ENCODE peak calls at places on chromosomes 11 and 22, in nine cellular contexts. Q is Panc1; R is left ventricle myocardium inferior; A is adrenal gland; L is mesenchymal stem cell; M is lower lobe of right lung; B is CD4-positive, CD25-positive, alpha-beta regulatory T cell; K is fibroblast of lung; E is heart left ventricle. S is an unnamed sample.

GRCh38 chr22:18996376-18996900 is 60.3 kb upstream of the PRODH start:
- DNase-seq in Q (no peak), R (no peak), A (peak; percentile 14), L (no peak), M (no peak), B (no peak), K (no peak), E (no peak), S (no peak)

GRCh38 chr11:118002541-118003019 is 16.4 kb downstream of the IL10RA start:
- DNase-seq in Q (no peak), R (peak; percentile 72), A (no peak), L (peak; percentile 87), M (peak; percentile 49), B (peak; percentile 84), K (peak; percentile 22), E (peak; percentile 83), S (peak; percentile 91)

GRCh38 chr11:128837627-128838026 is 29.5 kb downstream of the KCNJ1 start:
- DNase-seq in Q (no peak), R (no peak), A (peak; percentile 60), L (no peak), M (no peak), B (peak; percentile 50), K (no peak), E (no peak), S (no peak)

GRCh38 chr11:86537541-86538222 is 134.7 kb downstream of the ME3 start:
- DNase-seq in Q (no peak), R (no peak), A (no peak), L (no peak), M (no peak), B (no peak), K (peak; percentile 14), E (no peak), S (no peak)

GRCh38 chr11:73034777-73035176 is 107.3 kb downstream of the FCHSD2 start:
- DNase-seq in Q (no peak), R (no peak), A (no peak), L (no peak), M (no peak), B (peak; percentile 54), K (no peak), E (no peak), S (no peak)

GRCh38 chr11:66676931-66677598 is 622 bp downstream of the RBM4B start:
- DNase-seq in Q (no peak), R (no peak), A (no peak), L (peak; percentile 38), M (no peak), B (no peak), K (no peak), E (no peak), S (peak; percentile 50)

GRCh38 chr11:128548655-128549255 is 38.6 kb downstream of the ETS1 start:
- DNase-seq in Q (no peak), R (peak; percentile 78), A (peak; percentile 77), L (peak; percentile 76), M (peak; percentile 70), B (peak; percentile 51), K (peak; percentile 80), E (peak; percentile 81), S (peak; percentile 90)

GRCh38 chr11:32304521-32304920 is 130.8 kb downstream of the WT1 start:
- DNase-seq in Q (no peak), R (no peak), A (no peak), L (no peak), M (no peak), B (no peak), K (no peak), E (no peak), S (no peak)

GRCh38 chr11:68832476-68833176 is 9.1 kb downstream of the CPT1A start:
- DNase-seq in Q (no peak), R (no peak), A (peak; percentile 82), L (no peak), M (no peak), B (no peak), K (no peak), E (no peak), S (no peak)

GRCh38 chr22:19086944-19087343 is 35.3 kb downstream of the DGCR2 start:
- DNase-seq in Q (no peak), R (no peak), A (no peak), L (peak; percentile 54), M (no peak), B (no peak), K (peak; percentile 46), E (no peak), S (peak; percentile 30)

GRCh38 chr11:11731311-11732083 is 109.7 kb upstream of the GALNT18 start:
- DNase-seq in Q (no peak), R (no peak), A (peak; percentile 60), L (peak; percentile 51), M (no peak), B (no peak), K (peak; percentile 48), E (no peak), S (no peak)

GRCh38 chr11:122690801-122691649 is 35.5 kb downstream of the UBASH3B start:
- DNase-seq in Q (no peak), R (no peak), A (no peak), L (peak; percentile 77), M (no peak), B (peak; percentile 62), K (peak; percentile 76), E (no peak), S (no peak)
- H3K4me1 ChIP-seq in Q (peaks cover 12% of the 10 kb centered on the region), R (peaks cover 29% of the 10 kb centered on the region), A (no peaks in the 10 kb centered on the region), L (peaks cover 17% of the 10 kb centered on the region), M (peaks cover 12% of the 10 kb centered on the region), B (peaks cover 60% of the 10 kb centered on the region), K (peaks cover 7% of the 10 kb centered on the region), E (peaks cover 25% of the 10 kb centered on the region), S (peaks cover 30% of the 10 kb centered on the region)

GRCh38 chr11:35766651-35767050 is 104.1 kb downstream of the TRIM44 start:
- DNase-seq in Q (no peak), R (no peak), A (no peak), L (no peak), M (no peak), B (no peak), K (no peak), E (no peak), S (no peak)
- H3K4me1 ChIP-seq in Q (no peaks in the 10 kb centered on the region), R (peaks cover 27% of the 10 kb centered on the region), A (no peaks in the 10 kb centered on the region), L (peaks cover 6% of the 10 kb centered on the region), M (peaks cover 6% of the 10 kb centered on the region), B (no peaks in the 10 kb centered on the region), K (no peaks in the 10 kb centered on the region), E (peaks cover 16% of the 10 kb centered on the region), S (peaks cover 25% of the 10 kb centered on the region)

GRCh38 chr22:31628969-31629723 is 32.9 kb downstream of the PISD start:
- DNase-seq in Q (no peak), R (no peak), A (no peak), L (no peak), M (peak; percentile 20), B (no peak), K (no peak), E (no peak), S (no peak)
- H3K4me1 ChIP-seq in Q (peaks cover 15% of the 10 kb centered on the region), R (peaks cover 74% of the 10 kb centered on the region), A (peaks cover 39% of the 10 kb centered on the region), L (peaks cover 77% of the 10 kb centered on the region), M (peaks cover 58% of the 10 kb centered on the region), B (peaks cover 30% of the 10 kb centered on the region), K (peaks cover 12% of the 10 kb centered on the region), E (peaks cover 52% of the 10 kb centered on the region), S (peaks cover 79% of the 10 kb centered on the region)

DNA sequence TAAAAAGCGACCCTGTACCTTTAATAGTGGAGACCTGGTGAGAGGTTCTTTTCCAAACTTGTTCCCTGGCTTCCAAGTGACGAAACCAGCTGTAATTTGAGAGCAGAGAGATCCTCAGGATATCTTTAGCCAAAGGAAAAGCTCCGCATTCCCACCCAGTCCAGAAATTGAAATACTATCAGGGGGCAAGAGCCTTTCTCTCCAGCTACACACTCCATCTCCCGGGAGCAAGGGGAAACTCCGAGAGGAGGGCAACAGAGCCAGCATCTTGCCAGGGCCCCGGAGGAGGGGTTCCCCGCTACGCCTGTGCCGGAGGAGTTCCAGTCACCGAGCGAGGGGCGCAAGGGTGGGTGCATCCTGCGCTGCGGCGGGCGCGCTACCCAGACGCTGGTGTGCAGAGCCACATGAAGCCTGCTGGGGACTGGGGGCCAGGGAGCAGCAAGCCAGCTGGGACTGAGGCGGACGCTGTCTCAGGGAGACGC is at the start of gene FIBIN:
- DNase-seq in Q (no peak), R (peak; percentile 22), A (no peak), L (peak; percentile 67), M (peak; percentile 46), B (no peak), K (peak; percentile 89), E (peak; percentile 30), S (peak; percentile 73)
- H3K4me1 ChIP-seq in Q (no peaks in the 10 kb centered on the region), R (no peaks in the 10 kb centered on the region), A (no peaks in the 10 kb centered on the region), L (peaks cover 6% of the 10 kb centered on the region), M (no peaks in the 10 kb centered on the region), B (no peaks in the 10 kb centered on the region), K (peaks cover 6% of the 10 kb centered on the region), E (no peaks in the 10 kb centered on the region), S (peaks cover 56% of the 10 kb centered on the region)

DNA sequence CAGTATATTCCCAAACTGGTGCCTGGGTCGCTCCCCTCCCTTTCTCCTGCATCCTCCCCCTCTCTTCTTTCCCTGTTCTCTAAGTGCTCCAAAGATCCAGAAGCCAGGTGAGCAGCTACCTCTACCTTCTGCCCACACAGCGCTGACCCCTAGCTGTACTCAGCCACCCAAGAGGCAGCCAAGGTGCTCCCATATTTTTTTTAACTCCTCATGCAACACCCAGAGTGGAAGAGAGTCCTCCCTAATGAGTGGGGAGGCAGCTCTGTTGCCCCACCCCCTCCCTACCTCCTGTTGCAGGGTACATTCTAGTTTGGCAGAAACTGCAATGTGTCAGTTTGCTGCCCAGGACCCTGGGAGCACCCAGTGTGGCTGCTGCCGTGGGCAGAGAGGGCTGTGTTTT is 40.2 kb downstream of the RPL27A start:
- DNase-seq in Q (no peak), R (no peak), A (no peak), L (no peak), M (no peak), B (no peak), K (no peak), E (no peak), S (no peak)
- H3K4me1 ChIP-seq in Q (peaks cover 20% of the 10 kb centered on the region), R (peaks cover 83% of the 10 kb centered on the region), A (peaks cover 33% of the 10 kb centered on the region), L (peaks cover 32% of the 10 kb centered on the region), M (peaks cover 59% of the 10 kb centered on the region), B (no peaks in the 10 kb centered on the region), K (peaks cover 54% of the 10 kb centered on the region), E (peaks cover 73% of the 10 kb centered on the region), S (peaks cover 88% of the 10 kb centered on the region)

S was measured in sigmoid colon.